ENCODE peak calls at places on chromosomes 11 and 22, in five cellular contexts. B, F, Q, P and Y are unnamed samples.

GRCh38 chr11:12220305-12220704 is 109.9 kb downstream of the MICAL2 start:
- DNase-seq in B (no peak), F (no peak), Q (no peak), P (no peak), Y (peak; percentile 80)

GRCh38 chr11:93155738-93156137 is 42.1 kb downstream of the SLC36A4 start:
- DNase-seq in B (no peak), F (no peak), Q (no peak), P (no peak), Y (no peak)

GRCh38 chr11:105297463-105297862 is 157.9 kb upstream of the CARD18 start:
- DNase-seq in B (peak; percentile 73), F (no peak), Q (no peak), P (no peak), Y (no peak)

GRCh38 chr22:30506507-30506968 is 1.0 kb upstream of the SEC14L4 start:
- DNase-seq in B (no peak), F (no peak), Q (no peak), P (peak; percentile 73), Y (no peak)

GRCh38 chr11:61164610-61165424 is 3.6 kb upstream of the VPS37C start:
- DNase-seq in B (no peak), F (no peak), Q (no peak), P (no peak), Y (no peak)

GRCh38 chr22:25054943-25055511 is 102.5 kb downstream of the KIAA1671 start:
- DNase-seq in B (no peak), F (no peak), Q (no peak), P (no peak), Y (no peak)

GRCh38 chr11:110505514-110506284 is 76.0 kb downstream of the FDX1 start:
- DNase-seq in B (no peak), F (no peak), Q (no peak), P (no peak), Y (peak; percentile 20)

GRCh38 chr11:129855086-129855485 is 39.4 kb downstream of the TMEM45B start:
- DNase-seq in B (no peak), F (no peak), Q (no peak), P (no peak), Y (no peak)

GRCh38 chr22:37077802-37078448 is 26.4 kb downstream of the KCTD17 start:
- DNase-seq in B (peak; percentile 37), F (peak; percentile 92), Q (peak; percentile 26), P (peak; percentile 62), Y (peak; percentile 47)

GRCh38 chr11:736431-736830 is 10.8 kb upstream of the TALDO1 start:
- DNase-seq in B (no peak), F (no peak), Q (no peak), P (no peak), Y (no peak)

GRCh38 chr22:50074551-50075042 is 10.6 kb downstream of the MLC1 start:
- DNase-seq in B (no peak), F (peak; percentile 83), Q (no peak), P (no peak), Y (no peak)

GRCh38 chr22:22060200-22061084 is 77.9 kb upstream of the TOP3B start:
- DNase-seq in B (peak; percentile 24), F (peak; percentile 96), Q (peak; percentile 22), P (peak; percentile 58), Y (peak; percentile 36)

GRCh38 chr22:37894939-37895670 is 11.0 kb upstream of the MICALL1 start:
- DNase-seq in B (no peak), F (peak; percentile 86), Q (no peak), P (no peak), Y (no peak)

GRCh38 chr11:84865257-84865656 is 761.9 kb downstream of the DLG2 start:
- DNase-seq in B (no peak), F (no peak), Q (no peak), P (no peak), Y (no peak)

DNA sequence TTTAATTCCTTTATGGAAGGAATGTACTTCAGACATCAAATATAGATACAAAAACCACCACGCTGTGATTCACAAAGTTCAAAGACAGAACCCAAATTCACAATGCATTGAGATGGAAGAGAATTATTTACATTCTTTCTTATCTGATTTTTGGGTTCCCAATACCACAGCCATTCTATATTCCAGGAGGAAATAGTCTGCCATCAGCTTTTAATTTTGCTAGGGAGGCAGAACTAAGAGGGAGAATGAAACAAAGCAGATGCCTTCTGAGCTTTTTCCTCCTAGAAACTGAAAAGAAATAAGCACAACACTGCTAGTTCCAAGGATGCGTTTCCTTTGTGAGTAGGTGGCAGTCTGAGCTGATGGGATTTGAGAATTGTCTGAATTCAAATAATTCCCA is 283.0 kb upstream of the NARS2 start:
- DNase-seq in B (peak; percentile 45), F (no peak), Q (no peak), P (no peak), Y (no peak)
- H3K27ac ChIP-seq in B (no peak overlapping the region), F (no peak overlapping the region), Q (no peak overlapping the region), P (no peak overlapping the region), Y (no peak overlapping the region)

GRCh38 chr22:31625257-31625640 is 36.8 kb downstream of the PISD start:
- DNase-seq in B (no peak), F (no peak), Q (no peak), P (no peak), Y (no peak)

GRCh38 chr22:31620756-31621480 is 41.1 kb downstream of the PISD start:
- DNase-seq in B (no peak), F (no peak), Q (no peak), P (no peak), Y (no peak)

GRCh38 chr22:31621507-31622160 is 40.4 kb downstream of the PISD start:
- DNase-seq in B (no peak), F (no peak), Q (no peak), P (no peak), Y (no peak)

GRCh38 chr22:31623634-31624312 is 38.2 kb downstream of the PISD start:
- DNase-seq in B (no peak), F (peak; percentile 29), Q (no peak), P (no peak), Y (no peak)

DNA sequence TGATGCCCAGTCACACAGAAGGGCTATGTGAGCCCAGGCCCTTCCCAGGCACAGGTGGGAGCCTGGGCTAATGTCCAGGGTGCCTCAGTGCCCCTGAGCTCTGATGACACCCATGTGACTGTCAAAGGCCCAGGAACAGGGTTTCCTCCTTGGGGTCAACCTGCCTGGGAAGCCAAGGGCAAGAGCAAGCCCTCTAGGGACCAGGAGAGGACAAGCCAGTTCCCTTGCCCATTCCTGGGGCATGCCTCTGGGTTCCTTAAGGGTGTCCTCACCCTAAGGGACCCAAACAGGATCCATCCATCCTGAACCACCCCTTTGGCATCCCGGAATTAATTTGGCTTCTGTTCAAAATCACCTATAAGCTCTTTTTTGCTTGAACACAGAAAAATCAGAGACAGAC is 39.0 kb downstream of the PISD start:
- DNase-seq in B (no peak), F (no peak), Q (no peak), P (no peak), Y (no peak)
- H3K36me3 ChIP-seq in B (peaks cover 51% of the 10 kb centered on the region), F (peaks cover 39% of the 10 kb centered on the region), Q (peaks cover 7% of the 10 kb centered on the region), P (peaks cover 61% of the 10 kb centered on the region), Y (peaks cover 37% of the 10 kb centered on the region)

DNA sequence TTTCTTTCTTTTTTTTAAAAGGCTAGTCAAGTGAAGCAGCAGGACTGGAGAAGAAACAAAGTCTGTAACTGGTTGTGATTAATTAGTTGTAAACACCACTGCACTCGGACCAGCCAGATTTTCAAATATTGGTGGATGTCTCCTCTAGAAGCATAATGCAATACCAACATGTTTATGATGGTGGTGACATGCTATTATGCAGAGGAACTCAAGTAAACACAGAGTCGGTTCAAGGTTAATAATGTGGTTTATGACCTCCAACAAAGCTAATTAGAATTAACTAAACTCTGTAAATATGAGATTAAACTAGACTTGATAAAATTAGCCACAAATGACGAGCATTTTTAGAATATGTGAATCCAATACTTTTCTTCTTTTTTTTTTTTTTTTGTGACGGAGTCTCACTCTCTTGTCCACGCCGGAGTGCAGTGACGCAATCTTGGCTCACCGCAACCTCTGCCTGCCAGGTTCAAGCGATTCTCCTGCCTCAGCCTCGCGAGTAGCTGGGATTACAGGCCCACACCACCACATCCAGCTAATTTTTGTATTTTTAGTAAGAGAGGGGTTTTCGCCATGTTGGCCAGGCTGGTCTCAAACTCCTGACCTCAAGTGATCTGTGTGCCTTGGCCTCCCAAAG is 11.8 kb upstream of the AGBL2 start:
- DNase-seq in B (no peak), F (no peak), Q (no peak), P (no peak), Y (no peak)
- H3K4me1 ChIP-seq in B (peaks cover 2% of the 10 kb centered on the region), F (no peaks in the 10 kb centered on the region), Q (no peaks in the 10 kb centered on the region), P (no peaks in the 10 kb centered on the region), Y (peaks cover 16% of the 10 kb centered on the region)

DNA sequence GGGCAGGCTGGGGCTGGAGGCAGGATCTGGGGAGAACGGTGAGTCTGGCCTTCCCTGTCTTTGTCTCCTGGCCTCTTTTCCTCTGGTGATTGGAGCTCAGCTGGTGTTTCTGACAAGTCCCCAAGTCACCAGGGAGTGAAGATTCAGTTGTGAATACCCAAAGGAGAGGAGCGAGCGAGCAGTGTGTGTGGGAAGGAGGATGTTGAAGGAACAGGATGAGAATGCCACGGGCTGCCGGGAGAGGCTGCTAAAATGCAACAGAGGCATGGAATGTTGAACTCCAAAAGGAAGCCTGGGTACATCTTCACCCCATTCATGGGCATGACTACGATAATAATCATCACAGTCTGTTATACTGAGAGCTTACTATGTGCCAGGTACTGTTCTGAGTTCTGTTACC is 163.3 kb downstream of the CEP164 start:
- DNase-seq in B (no peak), F (no peak), Q (no peak), P (no peak), Y (no peak)
- H3K27ac ChIP-seq in B (no peak overlapping the region), F (peak overlapping the region; percentile 73), Q (no peak overlapping the region), P (no peak overlapping the region), Y (no peak overlapping the region)

GRCh38 chr22:40363059-40363458 is 7.3 kb upstream of the SGSM3 start:
- DNase-seq in B (peak; percentile 90), F (no peak), Q (no peak), P (no peak), Y (no peak)
- H3K36me3 ChIP-seq in B (peaks cover 66% of the 10 kb centered on the region), F (peaks cover 96% of the 10 kb centered on the region), Q (peaks cover 70% of the 10 kb centered on the region), P (peaks cover 51% of the 10 kb centered on the region), Y (peaks cover 99% of the 10 kb centered on the region)

GRCh38 chr22:17112491-17113042 is 8.6 kb downstream of the TMEM121B start:
- DNase-seq in B (no peak), F (no peak), Q (no peak), P (no peak), Y (no peak)
- H3K4me1 ChIP-seq in B (no peaks in the 10 kb centered on the region), F (peaks cover 7% of the 10 kb centered on the region), Q (no peaks in the 10 kb centered on the region), P (no peaks in the 10 kb centered on the region), Y (peaks cover 12% of the 10 kb centered on the region)

GRCh38 chr11:70394211-70394950 is 3.9 kb upstream of the CTTN start:
- DNase-seq in B (no peak), F (no peak), Q (no peak), P (no peak), Y (no peak)

GRCh38 chr11:70399681-70400112 is 1.4 kb downstream of the CTTN start:
- DNase-seq in B (peak; percentile 97), F (peak; percentile 77), Q (peak; percentile 87), P (peak; percentile 84), Y (peak; percentile 77)

GRCh38 chr11:70398834-70399680 is 728 bp downstream of the CTTN start:
- DNase-seq in B (no peak), F (peak; percentile 69), Q (no peak), P (peak; percentile 39), Y (no peak)

GRCh38 chr11:70397983-70398833 is at the start of gene CTTN:
- DNase-seq in B (peak; percentile 85), F (peak; percentile 97), Q (peak; percentile 71), P (peak; percentile 75), Y (peak; percentile 88)

GRCh38 chr11:70397336-70397982 is 870 bp upstream of the CTTN start:
- DNase-seq in B (peak; percentile 30), F (peak; percentile 78), Q (peak; percentile 13), P (no peak), Y (no peak)
- H3K27ac ChIP-seq in B (peak overlapping the region; percentile 70), F (no peak overlapping the region), Q (peak overlapping the region; percentile 90), P (peak overlapping the region; percentile 14), Y (peak overlapping the region; percentile 82)